ENCODE peak calls at places on chromosomes 6 and 20, in seven cellular contexts. G, J, K, Z, U, R and Q are unnamed samples.

GRCh38 chr6:136235233-136235564 is 14.9 kb downstream of the MTFR2 start:
- DNase-seq in G (peak), R (no peak), Z (no peak), K (no peak), J (no peak), U (no peak), Q (no peak)

GRCh38 chr6:34834789-34835518 is 43.1 kb downstream of the BLTP3A start:
- DNase-seq in K (no peak), U (peak), R (peak), J (peak), G (peak), Z (no peak), Q (peak)

GRCh38 chr6:43858161-43859153 is 88.4 kb downstream of the VEGFA start:
- DNase-seq in U (no peak), J (no peak), G (no peak), Z (no peak), K (no peak), R (no peak), Q (no peak)

GRCh38 chr20:50762435-50763201 is 31.2 kb downstream of the PARD6B start:
- DNase-seq in U (no peak), K (no peak), R (peak), G (peak), J (peak), Z (peak), Q (peak)

GRCh38 chr6:44062771-44063560 is 64.3 kb downstream of the MRPL14 start:
- DNase-seq in U (no peak), G (no peak), K (no peak), Z (no peak), J (no peak), R (no peak), Q (no peak)

GRCh38 chr6:118537579-118537978 is 10.5 kb upstream of the PLN start:
- DNase-seq in G (no peak), R (peak), K (no peak), J (no peak), Z (no peak), U (no peak), Q (peak)

GRCh38 chr6:164520916-164521315 is 788.5 kb downstream of the C6orf118 start:
- DNase-seq in U (no peak), G (no peak), R (no peak), K (no peak), J (no peak), Z (no peak), Q (no peak)

GRCh38 chr6:73340048-73340447 is 14.0 kb downstream of the DPPA5 start:
- DNase-seq in J (no peak), G (peak), K (no peak), U (no peak), R (no peak), Z (no peak), Q (no peak)

GRCh38 chr6:157488635-157489226 is 107.7 kb downstream of the ZDHHC14 start:
- DNase-seq in U (no peak), R (no peak), Z (no peak), G (no peak), K (no peak), J (no peak), Q (no peak)

GRCh38 chr6:13913226-13914001 is 11.3 kb upstream of the RNF182 start:
- DNase-seq in G (no peak), J (no peak), K (no peak), U (no peak), R (no peak), Z (no peak), Q (no peak)

GRCh38 chr20:60009826-60010616 is 51.8 kb downstream of the CDH26 start:
- DNase-seq in Z (no peak), K (no peak), R (no peak), G (no peak), J (no peak), U (no peak), Q (no peak)

GRCh38 chr20:20702330-20703245 is 9.9 kb downstream of the RALGAPA2 start:
- DNase-seq in G (no peak), U (no peak), J (no peak), K (no peak), R (no peak), Z (no peak), Q (no peak)

GRCh38 chr6:157019733-157020132 is 242.6 kb downstream of the ARID1B start:
- DNase-seq in J (no peak), U (no peak), R (no peak), K (peak), Z (no peak), G (no peak), Q (no peak)

GRCh38 chr6:35713006-35713405 is 23.8 kb upstream of the ARMC12 start:
- DNase-seq in Z (no peak), K (no peak), U (no peak), R (no peak), J (no peak), G (no peak), Q (no peak)